ENCODE peak calls at places on chromosome 12, in ten cellular contexts. T is astrocyte of the cerebellum; Q is cardiac fibroblast; F is AG09319; L is epithelial cell of esophagus; Z is IMR-90; D is MM.1S; S is A549; K is CD8-positive, alpha-beta T cell; B is CD4-positive, alpha-beta T cell. G is an unnamed sample.

GRCh38 chr12:69278814-69279782 is 39.7 kb downstream of the CPSF6 start:
- DNase-seq in T (no peak), Q (no peak), F (no peak), L (no peak), Z (no peak), D (no peak), S (no peak), K (no peak), B (no peak), G (no peak)

GRCh38 chr12:112617191-112617505 is 174.4 kb upstream of the RPH3A start:
- DNase-seq in T (no peak), Q (no peak), F (no peak), L (no peak), Z (no peak), D (no peak), S (no peak), K (no peak), B (no peak), G (no peak)

GRCh38 chr12:82350161-82350560 is 8.0 kb downstream of the CCDC59 start:
- DNase-seq in T (no peak), Q (no peak), F (no peak), L (no peak), Z (no peak), D (no peak), S (no peak), K (no peak), B (no peak), G (no peak)

GRCh38 chr12:28209782-28210181 is 19.5 kb downstream of the CCDC91 start:
- DNase-seq in T (no peak), Q (no peak), F (no peak), L (no peak), Z (no peak), D (no peak), S (no peak), K (no peak), B (no peak), G (no peak)

GRCh38 chr12:132711169-132711843 is 664 bp downstream of the PGAM5 start:
- DNase-seq in T (no peak), Q (no peak), F (no peak), L (peak), Z (peak), D (no peak), S (no peak), K (no peak), B (no peak), G (peak)

GRCh38 chr12:70774055-70774454 is 136.8 kb upstream of the PTPRB start:
- DNase-seq in T (no peak), Q (no peak), F (no peak), L (peak), Z (no peak), D (no peak), S (no peak), K (no peak), B (no peak), G (no peak)

GRCh38 chr12:111570090-111570961 is 28.8 kb downstream of the ATXN2 start:
- DNase-seq in T (peak), Q (peak), F (peak), L (peak), Z (peak), D (no peak), S (peak), K (no peak), B (no peak), G (no peak)

GRCh38 chr12:4849024-4849594 is 60.6 kb upstream of the KCNA1 start:
- DNase-seq in T (peak), Q (peak), F (no peak), L (peak), Z (peak), D (no peak), S (peak), K (no peak), B (no peak), G (no peak)

GRCh38 chr12:53198470-53199110 is 8.5 kb downstream of the ITGB7 start:
- DNase-seq in T (no peak), Q (no peak), F (no peak), L (no peak), Z (no peak), D (peak), S (no peak), K (no peak), B (no peak), G (no peak)

GRCh38 chr12:106245767-106246166 is 2.1 kb downstream of the CKAP4 start:
- DNase-seq in T (no peak), Q (peak), F (no peak), L (peak), Z (peak), D (no peak), S (peak), K (no peak), B (no peak), G (no peak)

GRCh38 chr12:66176525-66176924 is 6.7 kb upstream of the TMBIM4 start:
- DNase-seq in T (no peak), Q (peak), F (no peak), L (peak), Z (peak), D (no peak), S (no peak), K (no peak), B (no peak), G (no peak)

GRCh38 chr12:132695431-132695830 is 8.0 kb downstream of the PXMP2 start:
- DNase-seq in T (no peak), Q (no peak), F (no peak), L (no peak), Z (no peak), D (no peak), S (no peak), K (no peak), B (no peak), G (no peak)

GRCh38 chr12:126772171-126772864 is 1494.7 kb upstream of the TMEM132C start:
- DNase-seq in T (no peak), Q (no peak), F (peak), L (peak), Z (peak), D (peak), S (peak), K (peak), B (peak), G (no peak)

GRCh38 chr12:5268424-5269210 is 163.3 kb upstream of the NTF3 start:
- DNase-seq in T (no peak), Q (no peak), F (no peak), L (no peak), Z (no peak), D (no peak), S (no peak), K (no peak), B (no peak), G (no peak)

GRCh38 chr12:25692115-25693035 is 139.3 kb upstream of the LMNTD1 start:
- DNase-seq in T (peak), Q (peak), F (peak), L (no peak), Z (no peak), D (no peak), S (no peak), K (no peak), B (no peak), G (no peak)

DNA sequence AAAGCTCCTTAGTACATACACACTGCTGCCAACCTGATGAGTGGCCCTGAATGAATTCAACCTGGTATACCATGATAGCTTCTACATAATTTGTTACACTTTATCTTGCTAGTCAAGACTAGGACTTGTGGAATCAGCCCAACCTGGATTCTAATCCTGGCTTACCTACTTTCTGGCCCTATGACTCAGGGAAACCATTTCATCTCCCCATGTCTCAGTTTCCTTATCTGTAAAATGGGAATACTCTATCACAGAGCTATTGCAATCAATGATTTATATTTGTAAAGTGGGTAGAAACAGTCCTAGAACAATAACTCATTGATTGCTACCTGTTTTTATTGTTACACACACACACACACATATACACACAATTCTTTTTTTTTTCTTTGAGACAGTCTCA is 6.5 kb upstream of the DUSP6 start:
- DNase-seq in T (no peak), Q (no peak), F (no peak), L (no peak), Z (no peak), D (no peak), S (no peak), K (no peak), B (no peak), G (no peak)
- TF ChIP-seq CTCF in T (no peak), Q (no peak), F (no peak), L (no peak), Z (no peak), D (no peak), S (no peak), K (no peak), B (no peak), G (no peak)

DNA sequence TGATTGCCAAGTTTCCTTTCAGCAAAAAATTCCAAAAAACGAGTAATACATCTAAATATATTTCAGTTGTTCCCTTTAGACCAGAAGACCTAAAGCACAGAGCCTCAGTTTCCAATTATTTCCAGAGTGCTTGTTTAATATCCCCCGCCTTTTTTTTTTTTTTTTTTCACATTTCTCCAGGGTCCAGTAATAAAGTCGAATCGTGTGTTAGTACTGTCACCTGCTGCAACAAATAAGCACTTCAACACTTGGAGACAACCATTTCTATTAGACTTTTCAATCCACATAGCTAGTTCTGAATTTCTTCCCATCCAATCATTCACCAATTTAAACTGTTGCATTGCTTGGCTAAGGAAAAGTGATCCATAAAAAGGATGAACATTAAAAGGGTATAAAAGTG is 13.6 kb downstream of the PDE6H start:
- DNase-seq in T (no peak), Q (no peak), F (no peak), L (no peak), Z (no peak), D (no peak), S (no peak), K (no peak), B (no peak), G (no peak)
- TF ChIP-seq CTCF in T (no peak), Q (no peak), F (no peak), L (peak), Z (no peak), D (peak), S (no peak), K (no peak), B (peak), G (no peak)

GRCh38 chr12:117227000-117227653 is 36.9 kb upstream of the FBXO21 start:
- DNase-seq in T (no peak), Q (no peak), F (no peak), L (no peak), Z (no peak), D (no peak), S (no peak), K (no peak), B (no peak), G (no peak)
- TF ChIP-seq CTCF in T (no peak), Q (no peak), F (no peak), L (no peak), Z (no peak), D (no peak), S (no peak), K (no peak), B (no peak), G (no peak)

DNA sequence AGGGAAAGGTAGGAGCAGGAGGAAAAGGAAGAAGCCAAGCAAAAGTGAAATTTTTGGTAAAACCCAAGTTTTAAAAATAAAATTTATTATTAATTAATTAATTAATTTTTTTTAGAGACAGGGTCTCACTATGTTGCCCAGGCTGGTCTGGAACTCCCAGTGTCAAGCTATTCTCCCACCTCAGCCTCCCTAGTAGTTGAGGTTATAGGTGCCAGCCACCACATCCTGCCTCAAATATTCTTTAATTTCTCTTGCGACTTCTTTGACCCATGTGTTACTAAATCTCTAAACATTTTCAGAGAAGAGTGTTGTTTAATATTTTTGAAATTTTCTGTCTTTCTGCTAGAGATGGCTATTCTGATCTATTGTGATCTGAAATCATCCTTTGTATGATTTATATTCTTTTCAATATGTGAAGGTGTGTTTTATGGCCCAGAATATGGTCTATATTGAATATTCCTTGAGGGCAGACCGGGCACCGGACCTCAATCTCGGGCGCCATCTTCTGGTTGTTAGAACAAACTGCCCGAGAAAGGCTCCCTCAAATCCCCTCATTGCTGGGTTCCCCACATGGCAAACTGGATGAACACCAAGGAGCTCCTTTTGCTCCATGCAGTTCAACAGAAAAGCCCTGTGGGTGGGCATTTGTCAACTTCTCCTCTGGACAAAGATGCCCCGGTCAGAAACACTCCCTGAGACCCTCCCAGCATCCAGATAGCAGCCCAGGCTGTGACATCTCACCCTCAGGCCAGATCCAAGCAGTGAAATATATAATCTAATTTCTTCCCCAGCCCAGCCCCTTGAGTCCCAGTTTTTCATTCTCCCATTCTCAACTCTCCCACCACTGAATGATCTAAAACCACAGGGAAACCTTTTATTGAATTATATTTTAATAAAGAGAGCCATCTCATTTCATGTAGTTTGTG is 110.5 kb downstream of the ASCL4 start:
- DNase-seq in T (peak), Q (peak), F (peak), L (peak), Z (peak), D (peak), S (peak), K (peak), B (no peak), G (peak)
- TF ChIP-seq CTCF in T (peak), Q (peak), F (peak), L (peak), Z (peak), D (peak), S (peak), K (peak), B (peak), G (peak)

DNA sequence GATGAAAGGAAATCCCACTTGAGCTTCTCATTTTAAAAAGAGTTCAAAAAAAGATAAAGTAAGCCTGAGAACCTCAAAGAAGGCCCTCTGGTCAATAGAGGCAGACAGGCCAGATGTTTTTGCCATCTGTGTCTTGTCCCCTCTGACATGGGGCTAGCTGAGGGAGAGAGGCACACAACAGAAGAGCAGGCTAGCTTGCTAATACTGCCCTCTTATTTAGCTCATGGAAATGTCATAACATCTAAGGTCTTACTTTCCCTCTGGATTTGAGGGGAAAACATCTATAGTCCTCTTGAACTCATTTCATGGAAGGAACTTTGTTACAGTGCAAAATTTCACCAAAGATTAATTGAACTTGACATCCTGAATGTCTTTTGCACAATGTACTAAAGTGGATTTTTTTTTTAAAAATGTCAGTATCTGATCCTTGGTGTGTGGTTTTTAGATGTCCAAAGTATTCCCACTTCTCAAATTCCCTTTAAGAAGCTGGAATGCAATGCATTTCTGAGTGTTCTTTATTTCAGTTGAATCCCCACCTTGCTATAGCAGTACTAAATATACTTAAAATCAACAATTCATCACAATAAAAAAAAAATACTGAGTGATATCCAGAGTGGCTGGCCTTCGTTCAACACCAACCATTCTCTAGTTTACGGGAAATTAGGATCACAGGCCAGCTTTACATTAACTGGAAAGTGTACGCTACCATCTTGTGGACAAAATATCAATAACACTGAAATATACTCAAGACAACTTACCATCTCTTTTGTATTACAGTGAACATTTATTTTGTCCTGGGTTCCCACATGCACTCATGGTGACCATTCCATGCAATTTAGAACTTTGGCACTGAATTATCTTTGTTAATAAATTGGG is 176.6 kb downstream of the PAH start:
- DNase-seq in T (peak), Q (peak), F (peak), L (peak), Z (peak), D (peak), S (peak), K (no peak), B (no peak), G (no peak)
- TF ChIP-seq CTCF in T (peak), Q (no peak), F (peak), L (peak), Z (peak), D (peak), S (peak), K (no peak), B (no peak), G (peak)

GRCh38 chr12:9881246-9881645 is at the start of gene KLRF2:
- DNase-seq in T (no peak), Q (no peak), F (no peak), L (no peak), Z (no peak), D (peak), S (no peak), K (no peak), B (no peak), G (no peak)

GRCh38 chr12:9881988-9882387 is 699 bp downstream of the KLRF2 start:
- DNase-seq in T (no peak), Q (no peak), F (no peak), L (no peak), Z (no peak), D (no peak), S (no peak), K (no peak), B (no peak), G (no peak)

GRCh38 chr12:9883175-9883574 is 1.9 kb downstream of the KLRF2 start:
- DNase-seq in T (no peak), Q (peak), F (no peak), L (peak), Z (no peak), D (no peak), S (no peak), K (no peak), B (no peak), G (no peak)

DNA sequence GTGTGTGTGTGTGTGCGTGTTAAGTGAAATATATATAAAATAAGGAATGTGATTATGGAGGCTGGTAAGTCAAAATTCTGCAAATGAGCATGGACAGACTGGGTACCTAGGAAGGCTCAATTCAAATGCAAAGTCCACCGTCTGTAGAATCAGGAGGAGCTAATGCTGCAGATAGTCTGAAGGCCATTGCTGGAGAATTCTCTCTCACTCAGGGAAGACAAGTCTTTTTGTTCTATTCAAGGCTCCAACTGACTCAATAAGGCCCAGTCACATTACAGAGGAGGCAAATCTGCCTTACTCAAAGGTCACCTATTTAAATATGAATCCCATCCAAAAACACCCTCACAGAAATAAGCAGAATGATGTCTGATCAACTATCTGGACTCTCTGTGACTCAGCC is 757 bp upstream of the KLRF2 start:
- DNase-seq in T (no peak), Q (no peak), F (no peak), L (peak), Z (no peak), D (no peak), S (no peak), K (no peak), B (no peak), G (no peak)
- TF ChIP-seq CTCF in T (no peak), Q (no peak), F (no peak), L (no peak), Z (no peak), D (no peak), S (no peak), K (no peak), B (no peak), G (no peak)

DNA sequence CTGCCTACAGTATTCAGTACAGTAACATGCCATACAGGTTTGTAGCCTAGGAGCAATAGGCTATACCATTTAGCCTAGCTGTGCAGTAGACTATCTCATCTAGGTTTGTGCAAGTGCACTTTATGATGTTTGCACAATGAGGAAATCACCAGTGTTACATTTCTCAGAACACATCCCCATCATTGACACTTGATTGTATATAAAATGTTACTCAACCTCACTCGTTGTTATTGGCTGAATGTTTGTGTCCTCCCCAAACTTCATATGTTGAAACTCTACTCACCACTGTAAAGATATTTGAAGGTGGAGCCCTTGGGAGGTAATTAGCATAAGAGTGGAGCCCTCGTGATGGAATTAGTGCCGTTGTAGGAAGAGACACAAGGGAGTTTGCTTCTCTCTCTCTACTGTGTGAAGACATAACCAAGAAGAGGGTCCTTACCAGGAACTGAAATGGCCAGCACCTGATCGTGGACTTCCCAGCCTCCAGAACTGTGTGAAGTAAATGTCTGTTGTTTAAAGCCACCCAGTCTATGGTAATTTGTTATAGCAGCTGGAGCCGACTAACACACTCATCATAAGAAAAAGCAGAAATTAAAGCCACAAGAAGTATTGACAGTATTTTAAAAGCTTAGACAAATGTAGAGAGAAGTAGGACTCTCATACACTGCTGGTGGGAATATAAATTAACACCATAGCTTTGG is 3.2 kb upstream of the MED13L start:
- DNase-seq in T (no peak), Q (no peak), F (no peak), L (no peak), Z (no peak), D (no peak), S (no peak), K (no peak), B (no peak), G (no peak)
- TF ChIP-seq CTCF in T (no peak), Q (no peak), F (no peak), L (no peak), Z (no peak), D (no peak), S (no peak), K (no peak), B (no peak), G (no peak)